ENCODE peak calls at places on chromosome 3, in nine cellular contexts. N is Kasumi-1; K is stimulated activated CD4-positive, alpha-beta T cell treated with anti-CD3 and anti-CD28 coated beads, Interleukin-1b, Interleukin-23, amount 100 ng/mL, for 24 hours; P is kidney glomerular epithelial cell; D is adrenal gland; H is Calu3; G is heart right ventricle; T is cerebellar cortex; S is cardiac fibroblast. A is an unnamed sample.
A peak's percentile ranks its signal among the peaks of the same experiment; 100 is the strongest.

GRCh38 chr3:51375571-51375970 is 9.5 kb upstream of the MANF start:
- DNase-seq in N (no peak), K (no peak), P (no peak), D (no peak), H (no peak), G (no peak), T (peak; percentile 77), S (no peak), A (no peak)

GRCh38 chr3:6709178-6709577 is 151.7 kb upstream of the GRM7 start:
- DNase-seq in N (no peak), K (no peak), P (no peak), D (no peak), H (no peak), G (no peak), T (no peak), S (no peak), A (no peak)

GRCh38 chr3:27532426-27532825 is 48.2 kb upstream of the SLC4A7 start:
- DNase-seq in N (no peak), K (no peak), P (no peak), D (no peak), H (no peak), G (no peak), T (no peak), S (no peak), A (no peak)

GRCh38 chr3:108106449-108106848 is 15.6 kb upstream of the CD47 start:
- DNase-seq in N (no peak), K (no peak), P (no peak), D (no peak), H (no peak), G (no peak), T (no peak), S (no peak), A (no peak)

GRCh38 chr3:29141197-29141911 is 139.5 kb upstream of the RBMS3 start:
- DNase-seq in N (no peak), K (no peak), P (no peak), D (no peak), H (no peak), G (no peak), T (no peak), S (no peak), A (no peak)

GRCh38 chr3:4904801-4905695 is 74.2 kb upstream of the BHLHE40 start:
- DNase-seq in N (peak; percentile 5), K (no peak), P (no peak), D (no peak), H (peak; percentile 56), G (no peak), T (no peak), S (peak; percentile 71), A (no peak)

GRCh38 chr3:69251078-69251805 is 128.8 kb upstream of the LMOD3 start:
- DNase-seq in N (no peak), K (no peak), P (no peak), D (no peak), H (no peak), G (no peak), T (peak; percentile 41), S (no peak), A (no peak)

GRCh38 chr3:87307805-87308204 is 31.4 kb upstream of the POU1F1 start:
- DNase-seq in N (no peak), K (no peak), P (no peak), D (no peak), H (no peak), G (no peak), T (no peak), S (no peak), A (no peak)

GRCh38 chr3:173983353-173983752 is 585.8 kb downstream of the NLGN1 start:
- DNase-seq in N (no peak), K (no peak), P (no peak), D (no peak), H (no peak), G (no peak), T (no peak), S (no peak), A (no peak)

GRCh38 chr3:194086251-194087075 is 49.5 kb upstream of the HES1 start:
- DNase-seq in N (no peak), K (no peak), P (peak; percentile 55), D (no peak), H (no peak), G (no peak), T (no peak), S (no peak), A (no peak)

GRCh38 chr3:13348671-13349396 is 71.3 kb downstream of the NUP210 start:
- DNase-seq in N (peak; percentile 76), K (no peak), P (no peak), D (no peak), H (no peak), G (peak; percentile 14), T (no peak), S (no peak), A (peak; percentile 40)

GRCh38 chr3:86785381-86785780 is 205.6 kb downstream of the VGLL3 start:
- DNase-seq in N (peak; percentile 11), K (no peak), P (peak; percentile 48), D (no peak), H (no peak), G (no peak), T (no peak), S (peak; percentile 71), A (no peak)

A was measured in Right ventricle myocardium inferior.